ENCODE peak calls at places on chromosome 1, in nine cellular contexts. D is Karpas-422, M is MM.1S, F is fibroblast of lung, J is HepG2, K is IMR-90, B is K562, P is SK-N-SH, R is GM23248. O is an unnamed sample.

GRCh38 chr1:233368106-233368783 is 40.7 kb downstream of the MAP3K21 start:
- DNase-seq in D (no peak), M (no peak), F (peak; percentile 50), J (no peak), K (peak; percentile 16), B (no peak), P (no peak), R (peak; percentile 48), O (no peak)

GRCh38 chr1:68384321-68384813 is 65.4 kb downstream of the RPE65 start:
- DNase-seq in D (no peak), M (no peak), F (peak; percentile 99), J (peak; percentile 11), K (peak; percentile 100), B (no peak), P (no peak), R (peak; percentile 98), O (no peak)

GRCh38 chr1:50979964-50980363 is 9.9 kb downstream of the CDKN2C start:
- DNase-seq in D (no peak), M (no peak), F (no peak), J (no peak), K (no peak), B (no peak), P (no peak), R (no peak), O (no peak)

GRCh38 chr1:212158912-212159796 is 123.6 kb downstream of the DTL start:
- DNase-seq in D (no peak), M (peak; percentile 97), F (no peak), J (peak; percentile 48), K (no peak), B (peak; percentile 45), P (no peak), R (no peak), O (no peak)

GRCh38 chr1:44857446-44857845 is 14.4 kb upstream of the PTCH2 start:
- DNase-seq in D (no peak), M (no peak), F (no peak), J (no peak), K (no peak), B (no peak), P (no peak), R (no peak), O (no peak)

GRCh38 chr1:76153856-76154212 is 79.3 kb downstream of the ST6GALNAC3 start:
- DNase-seq in D (no peak), M (no peak), F (no peak), J (no peak), K (no peak), B (no peak), P (no peak), R (no peak), O (no peak)

GRCh38 chr1:73097917-73098316 is 815.6 kb upstream of the NEGR1 start:
- DNase-seq in D (no peak), M (no peak), F (no peak), J (no peak), K (no peak), B (no peak), P (no peak), R (no peak), O (no peak)

GRCh38 chr1:1435094-1435903 is at the start of gene VWA1:
- DNase-seq in D (no peak), M (no peak), F (peak; percentile 53), J (no peak), K (peak; percentile 58), B (peak; percentile 98), P (peak; percentile 99), R (peak; percentile 87), O (no peak)

GRCh38 chr1:74053407-74053806 is 144.6 kb downstream of the LRRIQ3 start:
- DNase-seq in D (no peak), M (no peak), F (no peak), J (no peak), K (peak; percentile 0), B (no peak), P (no peak), R (no peak), O (no peak)

GRCh38 chr1:30687886-30688285 is 35.5 kb downstream of the MATN1 start:
- DNase-seq in D (no peak), M (no peak), F (no peak), J (no peak), K (no peak), B (no peak), P (no peak), R (no peak), O (no peak)

GRCh38 chr1:98328855-98329254 is 332.7 kb upstream of the SNX7 start:
- DNase-seq in D (no peak), M (no peak), F (no peak), J (no peak), K (no peak), B (no peak), P (no peak), R (no peak), O (no peak)

GRCh38 chr1:46717654-46718053 is 1.3 kb downstream of the EFCAB14 start:
- DNase-seq in D (no peak), M (no peak), F (no peak), J (no peak), K (no peak), B (no peak), P (no peak), R (peak; percentile 20), O (no peak)

GRCh38 chr1:113835686-113836290 is 23.5 kb upstream of the RSBN1 start:
- DNase-seq in D (peak; percentile 90), M (peak; percentile 29), F (peak; percentile 74), J (peak; percentile 42), K (peak; percentile 61), B (peak; percentile 33), P (peak; percentile 51), R (peak; percentile 70), O (peak; percentile 71)

GRCh38 chr1:171158089-171158488 is 27.0 kb upstream of the FMO2 start:
- DNase-seq in D (no peak), M (no peak), F (no peak), J (no peak), K (no peak), B (no peak), P (no peak), R (no peak), O (no peak)

GRCh38 chr1:111145542-111145941 is 5.5 kb downstream of the CEPT1 start:
- DNase-seq in D (no peak), M (no peak), F (no peak), J (peak; percentile 15), K (no peak), B (no peak), P (no peak), R (no peak), O (no peak)

GRCh38 chr1:111148376-111148881 is 8.4 kb downstream of the CEPT1 start:
- DNase-seq in D (no peak), M (no peak), F (no peak), J (no peak), K (no peak), B (no peak), P (no peak), R (no peak), O (no peak)

GRCh38 chr1:111147948-111148347 is 7.9 kb downstream of the CEPT1 start:
- DNase-seq in D (no peak), M (no peak), F (no peak), J (no peak), K (no peak), B (no peak), P (no peak), R (no peak), O (no peak)

GRCh38 chr1:111142358-111142975 is 2.4 kb downstream of the CEPT1 start:
- DNase-seq in D (peak; percentile 62), M (no peak), F (no peak), J (peak; percentile 55), K (no peak), B (no peak), P (no peak), R (no peak), O (peak; percentile 34)

GRCh38 chr1:111145963-111146768 is 6.1 kb downstream of the CEPT1 start:
- DNase-seq in D (no peak), M (no peak), F (no peak), J (no peak), K (no peak), B (no peak), P (no peak), R (no peak), O (no peak)
- H3K4me1 ChIP-seq in D (peaks cover 83% of the 10 kb centered on the region), M (no peaks in the 10 kb centered on the region), F (no peaks in the 10 kb centered on the region), J (peaks cover 49% of the 10 kb centered on the region), K (peaks cover 2% of the 10 kb centered on the region), B (peaks cover 18% of the 10 kb centered on the region), P (peaks cover under 1% of the 10 kb centered on the region), R (peaks cover 25% of the 10 kb centered on the region), O (peaks cover 51% of the 10 kb centered on the region)

GRCh38 chr1:40709802-40710278 is 18.3 kb downstream of the NFYC start:
- DNase-seq in D (peak; percentile 56), M (no peak), F (no peak), J (no peak), K (no peak), B (no peak), P (no peak), R (no peak), O (no peak)

GRCh38 chr1:40710581-40711315 is 19.2 kb downstream of the NFYC start:
- DNase-seq in D (peak; percentile 76), M (no peak), F (no peak), J (peak; percentile 67), K (no peak), B (no peak), P (no peak), R (peak; percentile 40), O (no peak)

GRCh38 chr1:40712405-40712944 is 21.0 kb downstream of the NFYC start:
- DNase-seq in D (no peak), M (no peak), F (no peak), J (no peak), K (no peak), B (no peak), P (no peak), R (no peak), O (no peak)

GRCh38 chr1:40712997-40713396 is 21.5 kb downstream of the NFYC start:
- DNase-seq in D (peak; percentile 86), M (no peak), F (no peak), J (no peak), K (no peak), B (no peak), P (no peak), R (no peak), O (peak; percentile 81)

GRCh38 chr1:40711465-40712404 is 20.2 kb downstream of the NFYC start:
- DNase-seq in D (peak; percentile 92), M (no peak), F (peak; percentile 41), J (peak; percentile 50), K (peak; percentile 69), B (no peak), P (no peak), R (peak; percentile 76), O (peak; percentile 45)
- H3K4me2 ChIP-seq in D (peak overlapping the region; percentile 68), M (peak overlapping the region; percentile 62), F (peak overlapping the region; percentile 97), J (peak overlapping the region; percentile 78), K (peak overlapping the region; percentile 86), B (peak overlapping the region; percentile 87), P (peak overlapping the region; percentile 83), R (peak overlapping the region; percentile 71), O (peak overlapping the region; percentile 90)

GRCh38 chr1:42172394-42173133 is 8.0 kb upstream of the GUCA2A start:
- DNase-seq in D (no peak), M (no peak), F (peak; percentile 18), J (peak; percentile 56), K (no peak), B (no peak), P (peak; percentile 64), R (no peak), O (no peak)
- H3K4me1 ChIP-seq in D (no peaks in the 10 kb centered on the region), M (no peaks in the 10 kb centered on the region), F (no peaks in the 10 kb centered on the region), J (peaks cover 14% of the 10 kb centered on the region), K (peaks cover 5% of the 10 kb centered on the region), B (no peaks in the 10 kb centered on the region), P (peaks cover 41% of the 10 kb centered on the region), R (peaks cover 19% of the 10 kb centered on the region), O (no peaks in the 10 kb centered on the region)

DNA sequence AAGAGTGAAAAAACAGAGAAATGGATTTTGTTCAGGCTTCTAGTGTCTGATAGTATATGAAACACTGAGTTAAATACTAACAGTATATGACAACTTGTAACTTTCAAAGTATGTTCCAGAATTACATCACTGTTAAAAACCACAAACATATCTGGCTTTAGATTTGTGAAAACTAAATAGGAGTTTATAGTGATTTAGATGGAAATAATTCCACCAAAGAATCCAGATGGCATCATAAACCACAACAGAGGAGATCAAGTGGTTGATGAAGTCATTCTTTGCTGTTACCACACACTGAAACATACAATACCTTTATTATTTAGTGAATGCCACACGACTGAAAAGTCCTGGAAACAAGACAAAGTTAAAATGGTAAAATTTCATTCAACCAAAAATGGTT is 37.2 kb downstream of the ALG14 start:
- DNase-seq in D (no peak), M (no peak), F (peak; percentile 94), J (no peak), K (peak; percentile 97), B (no peak), P (no peak), R (peak; percentile 93), O (no peak)
- H3K4me2 ChIP-seq in D (no peak overlapping the region), M (no peak overlapping the region), F (no peak overlapping the region), J (no peak overlapping the region), K (peak overlapping the region; percentile 52), B (no peak overlapping the region), P (peak overlapping the region; percentile 50), R (peak overlapping the region; percentile 54), O (no peak overlapping the region)

O was measured in OCI-LY7.